ENCODE peak calls at places on chromosome 3, in four cellular contexts. X is uterus; T is CD8-positive, alpha-beta memory T cell; Z is spleen. W is an unnamed sample.
A peak's percentile ranks its signal among the peaks of the same experiment; 100 is the strongest.

GRCh38 chr3:153285194-153285641 is 123.2 kb downstream of the RAP2B start:
- DNase-seq in X (no peak), T (no peak), Z (no peak), W (no peak)

GRCh38 chr3:150733373-150733935 is 29.5 kb downstream of the SIAH2 start:
- DNase-seq in X (no peak), T (no peak), Z (no peak), W (no peak)

GRCh38 chr3:69389520-69390248 is 3.8 kb upstream of the FRMD4B start:
- DNase-seq in X (no peak), T (no peak), Z (no peak), W (no peak)

GRCh38 chr3:107431298-107432012 is 54.2 kb downstream of the CCDC54 start:
- DNase-seq in X (peak; percentile 70), T (peak; percentile 54), Z (peak; percentile 90), W (peak; percentile 90)

GRCh38 chr3:197730200-197730599 is 6.5 kb downstream of the RUBCN start:
- DNase-seq in X (no peak), T (no peak), Z (no peak), W (no peak)

GRCh38 chr3:30473374-30474051 is 132.9 kb upstream of the TGFBR2 start:
- DNase-seq in X (no peak), T (no peak), Z (no peak), W (no peak)

GRCh38 chr3:35408882-35409281 is 230.4 kb upstream of the ARPP21 start:
- DNase-seq in X (no peak), T (no peak), Z (no peak), W (no peak)

GRCh38 chr3:73674280-73674679 is 49.5 kb upstream of the PDZRN3 start:
- DNase-seq in X (no peak), T (no peak), Z (no peak), W (no peak)

GRCh38 chr3:163916596-163917560 is 1161.4 kb downstream of the SI start:
- DNase-seq in X (no peak), T (no peak), Z (no peak), W (no peak)

GRCh38 chr3:184155644-184156521 is 706 bp downstream of the DVL3 start:
- DNase-seq in X (no peak), T (peak; percentile 63), Z (peak; percentile 90), W (no peak)

GRCh38 chr3:184160456-184160855 is 5.3 kb downstream of the DVL3 start:
- DNase-seq in X (no peak), T (no peak), Z (peak; percentile 66), W (no peak)

GRCh38 chr3:184157206-184157605 is 2.0 kb downstream of the DVL3 start:
- DNase-seq in X (no peak), T (no peak), Z (peak; percentile 29), W (no peak)

GRCh38 chr3:184156522-184156955 is 1.4 kb downstream of the DVL3 start:
- DNase-seq in X (peak; percentile 73), T (no peak), Z (peak; percentile 77), W (no peak)

GRCh38 chr3:184158394-184158793 is 3.2 kb downstream of the DVL3 start:
- DNase-seq in X (no peak), T (no peak), Z (peak; percentile 41), W (no peak)
- H3K4me3 ChIP-seq in X (no peak overlapping the region), T (no peak overlapping the region), Z (no peak overlapping the region), W (no peak overlapping the region)

DNA sequence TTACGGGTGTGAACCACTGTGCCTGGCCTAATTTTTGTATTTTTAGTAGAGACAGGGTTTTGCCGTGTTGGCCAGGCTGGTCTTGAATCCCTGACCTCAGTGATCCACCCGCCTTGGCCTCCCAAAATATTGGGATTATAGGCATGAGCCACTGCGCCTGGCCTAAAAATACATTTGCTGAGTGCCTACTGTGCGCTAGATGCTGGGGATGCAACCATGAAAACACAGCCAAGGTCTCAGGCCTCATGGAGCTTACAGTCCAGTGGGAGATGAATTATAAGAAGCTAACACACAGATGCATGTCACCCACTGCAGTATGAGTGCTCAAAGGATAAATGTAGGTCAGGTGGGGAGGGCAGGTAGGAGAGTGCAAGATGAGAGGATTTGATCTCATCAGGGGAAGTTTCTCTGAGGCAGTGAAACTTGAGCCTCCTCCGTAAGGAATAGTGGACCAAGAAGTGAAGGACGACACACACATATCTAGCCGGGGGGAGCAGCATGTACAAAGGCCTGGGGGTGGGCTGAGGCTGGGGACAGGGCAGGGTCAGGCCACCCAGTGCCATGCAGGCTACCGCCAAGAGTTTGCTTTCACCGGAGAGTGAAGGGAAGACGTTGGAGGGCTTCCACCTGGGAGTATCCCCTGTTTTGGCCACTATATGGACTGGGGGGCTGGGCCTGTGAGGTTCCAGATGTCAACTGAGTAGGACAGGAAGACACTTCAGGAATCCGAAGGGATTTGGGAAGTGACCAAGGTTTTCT is 24.3 kb downstream of the IRAK2 start:
- DNase-seq in X (no peak), T (no peak), Z (no peak), W (no peak)
- H3K4me1 ChIP-seq in X (peaks cover 21% of the 10 kb centered on the region), T (peaks cover 77% of the 10 kb centered on the region), Z (peaks cover 57% of the 10 kb centered on the region), W (peaks cover 38% of the 10 kb centered on the region)

GRCh38 chr3:21330293-21330692 is 420.7 kb downstream of the ZNF385D start:
- DNase-seq in X (no peak), T (no peak), Z (no peak), W (no peak)
- H3K4me3 ChIP-seq in X (no peak overlapping the region), T (no peak overlapping the region), Z (peak overlapping the region; percentile 44), W (peak overlapping the region; percentile 23)

GRCh38 chr3:65948833-65949573 is 89.7 kb downstream of the MAGI1 start:
- DNase-seq in X (no peak), T (no peak), Z (no peak), W (no peak)
- H3K4me1 ChIP-seq in X (no peaks in the 10 kb centered on the region), T (no peaks in the 10 kb centered on the region), Z (peaks cover 14% of the 10 kb centered on the region), W (peaks cover 53% of the 10 kb centered on the region)

GRCh38 chr3:100730524-100730923 is 21.2 kb downstream of the TFG start:
- DNase-seq in X (no peak), T (no peak), Z (no peak), W (no peak)

GRCh38 chr3:100726706-100727105 is 17.4 kb downstream of the TFG start:
- DNase-seq in X (no peak), T (no peak), Z (no peak), W (no peak)

GRCh38 chr3:100720423-100720822 is 11.1 kb downstream of the TFG start:
- DNase-seq in X (no peak), T (no peak), Z (no peak), W (no peak)

GRCh38 chr3:100725935-100726334 is 16.6 kb downstream of the TFG start:
- DNase-seq in X (no peak), T (no peak), Z (no peak), W (no peak)
- H3K4me3 ChIP-seq in X (no peak overlapping the region), T (no peak overlapping the region), Z (no peak overlapping the region), W (no peak overlapping the region)

GRCh38 chr3:127747751-127748521 is 74.4 kb downstream of the MGLL start:
- DNase-seq in X (peak; percentile 57), T (no peak), Z (peak; percentile 53), W (peak; percentile 95)
- H3K4me1 ChIP-seq in X (no peaks in the 10 kb centered on the region), T (no peaks in the 10 kb centered on the region), Z (peaks cover 7% of the 10 kb centered on the region), W (peaks cover 28% of the 10 kb centered on the region)

DNA sequence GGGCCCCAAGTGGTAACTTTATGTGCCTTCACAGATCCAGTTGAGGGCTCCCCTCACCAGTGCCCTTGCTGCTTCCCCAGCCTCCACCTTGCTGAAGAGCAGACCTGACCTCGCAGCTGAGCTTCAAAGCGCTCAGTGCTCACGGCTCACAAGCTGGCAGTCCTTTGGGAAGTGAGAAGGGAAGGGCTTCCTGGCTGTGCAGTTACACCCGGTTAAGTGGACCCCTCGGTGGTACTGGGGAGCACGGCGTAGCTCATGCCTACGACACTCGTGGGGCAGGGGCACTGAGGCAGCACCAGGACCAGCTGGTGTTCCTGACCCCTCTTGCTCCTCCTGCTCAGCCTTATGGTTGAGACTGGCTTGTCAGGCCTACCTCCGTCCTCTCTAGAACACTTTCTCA is 629.0 kb upstream of the TBL1XR1 start:
- DNase-seq in X (no peak), T (no peak), Z (no peak), W (no peak)
- H3K4me3 ChIP-seq in X (no peak overlapping the region), T (no peak overlapping the region), Z (no peak overlapping the region), W (no peak overlapping the region)

GRCh38 chr3:55090310-55090709 is 162.5 kb upstream of the LRTM1 start:
- DNase-seq in X (no peak), T (no peak), Z (no peak), W (no peak)
- H3K4me1 ChIP-seq in X (no peaks in the 10 kb centered on the region), T (no peaks in the 10 kb centered on the region), Z (no peaks in the 10 kb centered on the region), W (no peaks in the 10 kb centered on the region)

GRCh38 chr3:84959470-84960380 is 936 bp downstream of the CADM2 start:
- DNase-seq in X (no peak), T (no peak), Z (peak; percentile 76), W (no peak)
- H3K4me3 ChIP-seq in X (peak overlapping the region; percentile 35), T (peak overlapping the region; percentile 19), Z (peak overlapping the region; percentile 74), W (peak overlapping the region; percentile 75)

GRCh38 chr3:14179114-14179465 is 473 bp downstream of the LSM3 start:
- DNase-seq in X (no peak), T (no peak), Z (no peak), W (no peak)

GRCh38 chr3:14181253-14181652 is 2.6 kb downstream of the LSM3 start:
- DNase-seq in X (no peak), T (no peak), Z (no peak), W (no peak)

GRCh38 chr3:14178247-14179113 is at the start of the genes LSM3 and XPC:
- DNase-seq in X (peak; percentile 99), T (peak; percentile 98), Z (peak; percentile 99), W (peak; percentile 92)

GRCh38 chr3:14177580-14178246 is 688 bp downstream of the XPC start:
- DNase-seq in X (no peak), T (no peak), Z (no peak), W (no peak)

DNA sequence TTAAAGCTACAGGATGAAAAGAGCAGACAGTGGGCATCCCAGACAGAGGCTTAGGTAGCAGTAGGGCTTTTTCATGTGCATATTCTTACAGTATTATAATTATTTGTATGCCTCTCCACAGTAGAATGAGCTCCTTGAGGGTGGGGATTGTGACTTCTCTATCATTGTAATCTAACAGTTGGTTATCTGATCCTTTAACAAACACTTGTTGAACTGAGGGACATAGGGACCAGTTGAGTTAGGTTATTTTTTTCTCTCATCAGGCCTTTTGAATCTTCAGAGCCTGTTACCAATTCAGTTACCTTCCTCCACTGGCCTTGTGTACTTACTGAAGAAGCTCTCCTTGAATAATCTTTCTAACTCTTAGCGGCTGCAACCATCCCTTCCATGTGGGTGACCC is 1.2 kb downstream of the LSM3 start:
- DNase-seq in X (no peak), T (no peak), Z (no peak), W (no peak)
- H3K4me1 ChIP-seq in X (peaks cover 3% of the 10 kb centered on the region), T (peaks cover 34% of the 10 kb centered on the region), Z (peaks cover 34% of the 10 kb centered on the region), W (peaks cover 31% of the 10 kb centered on the region)